ENCODE peak calls at places on chromosomes 13 and 19, in seven cellular contexts. O, D, I, V, A, Z and Q are unnamed samples.

GRCh38 chr13:37429976-37430375 is 168.6 kb downstream of the POSTN start:
- DNase-seq in O (no peak), D (no peak), I (no peak), V (no peak), A (no peak), Z (no peak), Q (no peak)

GRCh38 chr19:19137556-19138109 is 645 bp downstream of the TMEM161A start:
- DNase-seq in O (no peak), D (no peak), I (no peak), V (peak; percentile 45), A (no peak), Z (peak; percentile 39), Q (no peak)

GRCh38 chr13:99342723-99343315 is 35.6 kb upstream of the GPR183 start:
- DNase-seq in O (no peak), D (no peak), I (no peak), V (no peak), A (no peak), Z (no peak), Q (no peak)

GRCh38 chr13:99859178-99860177 is 112.1 kb downstream of the ZIC5 start:
- DNase-seq in O (peak; percentile 31), D (no peak), I (no peak), V (no peak), A (no peak), Z (no peak), Q (no peak)

GRCh38 chr19:7605490-7606222 is 10.0 kb downstream of the CAMSAP3 start:
- DNase-seq in O (no peak), D (no peak), I (no peak), V (peak; percentile 57), A (no peak), Z (no peak), Q (no peak)

GRCh38 chr13:98537306-98537705 is 39.6 kb downstream of the STK24 start:
- DNase-seq in O (no peak), D (no peak), I (no peak), V (no peak), A (no peak), Z (no peak), Q (no peak)

GRCh38 chr13:73822671-73823592 is 311.3 kb downstream of the KLF12 start:
- DNase-seq in O (no peak), D (no peak), I (peak; percentile 15), V (no peak), A (no peak), Z (no peak), Q (no peak)

GRCh38 chr19:6753178-6754031 is 13.8 kb downstream of the SH2D3A start:
- DNase-seq in O (peak; percentile 95), D (peak; percentile 94), I (peak; percentile 67), V (peak; percentile 78), A (peak; percentile 79), Z (peak; percentile 89), Q (peak; percentile 88)

GRCh38 chr19:1131718-1132552 is 28.1 kb downstream of the GPX4 start:
- DNase-seq in O (peak; percentile 93), D (peak; percentile 93), I (peak; percentile 89), V (peak; percentile 51), A (peak; percentile 71), Z (peak; percentile 73), Q (peak; percentile 93)

GRCh38 chr19:16303755-16304154 is 20.9 kb upstream of the KLF2 start:
- DNase-seq in O (no peak), D (no peak), I (no peak), V (no peak), A (no peak), Z (no peak), Q (no peak)

GRCh38 chr13:69618838-69619237 is 488.8 kb upstream of the ATXN8OS start:
- DNase-seq in O (no peak), D (no peak), I (no peak), V (no peak), A (no peak), Z (no peak), Q (no peak)

GRCh38 chr13:113586661-113587479 is 2.3 kb downstream of the TFDP1 start:
- DNase-seq in O (peak; percentile 6), D (no peak), I (no peak), V (no peak), A (no peak), Z (no peak), Q (no peak)

GRCh38 chr13:102317593-102317992 is 84.3 kb downstream of the FGF14 start:
- DNase-seq in O (peak; percentile 47), D (peak; percentile 6), I (peak; percentile 88), V (peak; percentile 28), A (no peak), Z (peak; percentile 34), Q (peak; percentile 96)

GRCh38 chr19:39351537-39352037 is 9.4 kb downstream of the SAMD4B start:
- DNase-seq in O (no peak), D (no peak), I (no peak), V (no peak), A (no peak), Z (no peak), Q (no peak)

GRCh38 chr19:46787331-46788100 is 878 bp downstream of the SLC1A5 start:
- DNase-seq in O (peak; percentile 62), D (peak; percentile 82), I (peak; percentile 48), V (peak; percentile 62), A (peak; percentile 64), Z (peak; percentile 65), Q (peak; percentile 85)

GRCh38 chr13:39415403-39415802 is 187.6 kb downstream of the LHFPL6 start:
- DNase-seq in O (no peak), D (no peak), I (peak; percentile 65), V (peak; percentile 23), A (peak; percentile 6), Z (peak; percentile 57), Q (peak; percentile 49)

GRCh38 chr19:20365146-20365545 is 198.1 kb downstream of the ZNF486 start:
- DNase-seq in O (no peak), D (peak; percentile 21), I (no peak), V (no peak), A (no peak), Z (peak; percentile 23), Q (no peak)

GRCh38 chr13:32164622-32165268 is 133.2 kb downstream of the FRY start:
- DNase-seq in O (no peak), D (peak; percentile 81), I (peak; percentile 28), V (no peak), A (peak; percentile 5), Z (peak; percentile 64), Q (no peak)

GRCh38 chr13:38308736-38309135 is 40.9 kb upstream of the UFM1 start:
- DNase-seq in O (no peak), D (peak; percentile 13), I (no peak), V (no peak), A (peak; percentile 82), Z (no peak), Q (no peak)

GRCh38 chr13:44879452-44880058 is 109.7 kb downstream of the NUFIP1 start:
- DNase-seq in O (peak; percentile 31), D (peak; percentile 38), I (no peak), V (no peak), A (no peak), Z (no peak), Q (no peak)

DNA sequence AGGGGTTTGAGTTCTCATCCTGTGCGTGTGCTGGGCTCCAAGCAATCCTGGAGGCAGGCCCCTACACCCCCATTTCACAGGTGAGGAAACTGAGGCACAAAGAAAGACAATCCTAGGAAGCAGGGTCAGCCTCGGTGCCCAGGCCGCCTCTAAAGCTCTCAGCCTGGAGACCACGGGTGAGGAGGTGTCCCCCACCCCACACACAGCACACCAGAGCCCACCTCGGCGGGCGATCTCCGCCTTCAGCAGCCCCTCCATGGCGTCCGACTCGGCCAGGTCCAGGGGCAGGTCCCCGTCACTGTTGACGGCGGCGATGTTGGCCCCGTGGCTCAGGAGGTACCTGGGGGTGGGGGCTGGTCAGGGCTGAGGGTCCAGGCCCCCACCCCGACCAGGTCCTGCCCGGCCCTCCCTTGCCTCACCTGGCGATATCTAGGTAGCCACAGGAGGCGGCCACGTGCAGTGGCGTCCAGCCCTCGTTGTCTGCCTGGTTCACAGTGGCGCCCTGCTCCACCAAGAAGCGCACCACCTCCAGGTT is 5.1 kb downstream of the PPP1R12C start:
- DNase-seq in O (no peak), D (peak; percentile 5), I (no peak), V (peak; percentile 34), A (no peak), Z (no peak), Q (no peak)
- H3K27ac ChIP-seq in O (peak overlapping the region; percentile 92), D (peak overlapping the region; percentile 95), I (peak overlapping the region; percentile 97), V (no peak overlapping the region), A (no peak overlapping the region), Z (no peak overlapping the region), Q (peak overlapping the region; percentile 92)

GRCh38 chr13:95209109-95209508 is 92.1 kb downstream of the ABCC4 start:
- DNase-seq in O (no peak), D (no peak), I (no peak), V (no peak), A (no peak), Z (no peak), Q (no peak)

GRCh38 chr13:95207769-95208366 is 93.4 kb downstream of the ABCC4 start:
- DNase-seq in O (no peak), D (no peak), I (no peak), V (no peak), A (no peak), Z (no peak), Q (no peak)

GRCh38 chr13:95216182-95216581 is 85.1 kb downstream of the ABCC4 start:
- DNase-seq in O (no peak), D (no peak), I (no peak), V (no peak), A (no peak), Z (no peak), Q (no peak)

GRCh38 chr13:95217920-95218830 is 83.1 kb downstream of the ABCC4 start:
- DNase-seq in O (no peak), D (no peak), I (no peak), V (no peak), A (no peak), Z (no peak), Q (no peak)

DNA sequence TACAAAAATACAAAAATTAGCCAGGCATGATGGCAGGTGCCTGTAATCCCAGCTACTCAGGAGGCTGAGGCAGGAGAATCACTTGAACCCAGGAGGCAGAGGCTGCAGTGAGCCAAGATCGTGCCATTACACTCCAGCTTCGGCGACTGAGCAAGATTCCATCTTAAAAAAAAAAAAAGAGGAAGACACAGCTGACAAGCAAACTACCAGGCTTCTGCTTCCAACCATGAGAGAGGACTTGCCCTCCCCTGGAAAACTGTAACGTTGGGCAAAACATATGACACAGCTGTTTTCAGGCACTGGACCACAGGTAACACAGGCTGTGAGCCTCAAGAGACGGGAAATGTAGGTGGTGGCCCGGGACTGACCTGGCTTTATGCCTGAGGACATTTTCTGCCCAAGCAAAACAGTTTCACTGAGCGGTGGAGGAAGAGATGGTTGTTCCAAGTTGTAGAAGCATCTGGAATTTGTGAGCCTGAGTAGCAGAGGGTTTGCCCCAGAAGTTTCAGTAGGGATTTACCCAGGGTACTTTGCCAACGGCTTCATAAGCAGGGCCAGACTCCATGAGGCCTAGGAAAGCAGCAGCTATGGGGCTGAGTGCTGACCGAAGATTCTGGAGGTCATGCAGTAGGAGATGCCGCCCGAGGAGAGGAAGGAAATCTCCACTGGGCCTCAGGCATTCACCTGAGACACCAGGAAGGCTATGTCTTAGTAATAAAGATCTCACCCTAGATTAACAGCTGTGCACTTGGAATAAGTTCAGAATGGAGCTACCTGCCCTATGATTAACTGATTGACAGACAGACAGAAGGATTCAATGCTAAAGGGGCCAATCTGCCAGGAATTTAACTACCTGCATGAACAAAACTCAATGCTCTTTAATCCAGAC is 88.0 kb downstream of the ABCC4 start:
- DNase-seq in O (no peak), D (no peak), I (no peak), V (no peak), A (no peak), Z (no peak), Q (no peak)
- H3K27ac ChIP-seq in O (no peak overlapping the region), D (no peak overlapping the region), I (no peak overlapping the region), V (no peak overlapping the region), A (no peak overlapping the region), Z (no peak overlapping the region), Q (no peak overlapping the region)

GRCh38 chr19:11381535-11382369 is 2.4 kb downstream of the EPOR start:
- DNase-seq in O (peak; percentile 78), D (peak; percentile 77), I (peak; percentile 75), V (peak; percentile 61), A (peak; percentile 95), Z (peak; percentile 63), Q (peak; percentile 92)
- H3K27ac ChIP-seq in O (peak overlapping the region; percentile 89), D (peak overlapping the region; percentile 50), I (no peak overlapping the region), V (peak overlapping the region; percentile 86), A (peak overlapping the region; percentile 96), Z (no peak overlapping the region), Q (no peak overlapping the region)

GRCh38 chr19:44746616-44746945 is 1.9 kb upstream of the BCL3 start:
- DNase-seq in O (no peak), D (no peak), I (no peak), V (no peak), A (no peak), Z (no peak), Q (no peak)
- H3K27ac ChIP-seq in O (peak overlapping the region; percentile 99), D (peak overlapping the region; percentile 90), I (peak overlapping the region; percentile 94), V (peak overlapping the region; percentile 93), A (peak overlapping the region; percentile 100), Z (no peak overlapping the region), Q (peak overlapping the region; percentile 59)